ENCODE peak calls at places on chromosomes 16 and 17, in four cellular contexts. J is A549, H is GM12878, V is HepG2. Q is an unnamed sample.
A peak's percentile ranks its signal among the peaks of the same experiment; 100 is the strongest.

GRCh38 chr17:51397361-51398127 is 137.2 kb downstream of the UTP18 start:
- DNase-seq in J (peak; percentile 94), H (no peak), V (no peak), Q (no peak)

GRCh38 chr16:49484454-49484853 is 110.8 kb downstream of the C16orf78 start:
- DNase-seq in H (no peak), J (peak; percentile 46), V (no peak), Q (peak; percentile 53)

GRCh38 chr17:47792979-47793378 is 28.6 kb downstream of the OSBPL7 start:
- DNase-seq in J (no peak), H (no peak), V (no peak), Q (no peak)

GRCh38 chr16:84348386-84348785 is 20.0 kb upstream of the ATP2C2 start:
- DNase-seq in V (no peak), J (no peak), H (no peak), Q (no peak)

GRCh38 chr16:67284699-67285646 is 5.6 kb downstream of the PLEKHG4 start:
- DNase-seq in J (peak; percentile 61), V (peak; percentile 54), H (no peak), Q (peak; percentile 25)

GRCh38 chr16:4306439-4307214 is 9.2 kb upstream of the GLIS2 start:
- DNase-seq in H (no peak), V (no peak), J (no peak), Q (no peak)

GRCh38 chr16:87790278-87791023 is 24.7 kb upstream of the KLHDC4 start:
- DNase-seq in V (no peak), H (no peak), J (peak; percentile 83), Q (no peak)

GRCh38 chr17:66339563-66339962 is 37.1 kb downstream of the PRKCA start:
- DNase-seq in J (no peak), V (no peak), H (no peak), Q (no peak)

GRCh38 chr16:19432429-19432828 is 14.7 kb downstream of the TMC5 start:
- DNase-seq in J (peak; percentile 49), V (peak; percentile 71), H (no peak), Q (no peak)

GRCh38 chr17:79838541-79839274 is 532 bp downstream of the CBX4 start:
- DNase-seq in V (no peak), H (no peak), J (peak; percentile 39), Q (peak; percentile 71)

GRCh38 chr17:81811705-81812570 is 8.0 kb downstream of the GCGR start:
- DNase-seq in J (no peak), V (no peak), H (no peak), Q (no peak)

GRCh38 chr17:31310260-31310659 is 3.6 kb downstream of the EVI2B start:
- DNase-seq in V (no peak), H (no peak), J (no peak), Q (no peak)

GRCh38 chr17:58960068-58960467 is 146.6 kb downstream of the TRIM37 start:
- DNase-seq in J (peak; percentile 16), V (peak; percentile 59), H (no peak), Q (peak; percentile 8)

GRCh38 chr17:33667052-33667509 is 374.0 kb upstream of the ASIC2 start:
- DNase-seq in V (no peak), J (no peak), H (peak; percentile 48), Q (peak; percentile 32)

GRCh38 chr16:2532494-2533141 is 1.4 kb upstream of the CEMP1 start:
- DNase-seq in V (peak; percentile 66), J (no peak), H (peak; percentile 39), Q (peak; percentile 56)

GRCh38 chr17:42895185-42895555 is 5.4 kb upstream of the G6PC1 start:
- DNase-seq in V (no peak), H (no peak), J (peak; percentile 86), Q (no peak)

GRCh38 chr17:81808778-81809555 is 5.0 kb downstream of the GCGR start:
- DNase-seq in J (no peak), V (no peak), H (no peak), Q (no peak)

GRCh38 chr17:48427598-48427997 is 2.4 kb downstream of the SKAP1 start:
- DNase-seq in V (no peak), H (no peak), J (no peak), Q (peak; percentile 52)

GRCh38 chr17:39740357-39741111 is 2.8 kb downstream of the GRB7 start:
- DNase-seq in H (no peak), V (peak; percentile 90), J (peak; percentile 60), Q (peak; percentile 71)

GRCh38 chr16:88732961-88733294 is 26.6 kb downstream of the CTU2 start:
- DNase-seq in V (no peak), H (no peak), J (no peak), Q (no peak)

GRCh38 chr17:58331815-58332719 is 3.5 kb upstream of the TSPOAP1 start:
- DNase-seq in J (no peak), H (peak; percentile 92), V (no peak), Q (peak; percentile 82)

GRCh38 chr17:48023408-48024148 is 14.0 kb downstream of the COPZ2 start:
- DNase-seq in H (no peak), V (peak; percentile 50), J (peak; percentile 91), Q (no peak)

GRCh38 chr17:74386397-74386796 is 19.1 kb downstream of the GPR142 start:
- DNase-seq in V (no peak), J (no peak), H (no peak), Q (no peak)

GRCh38 chr17:45342306-45342705 is 25.5 kb upstream of the MAP3K14 start:
- DNase-seq in V (no peak), J (no peak), H (no peak), Q (no peak)

GRCh38 chr16:14057878-14058382 is 13.2 kb upstream of the MRTFB start:
- DNase-seq in J (no peak), H (no peak), V (no peak), Q (no peak)

GRCh38 chr17:69357701-69358100 is 30.8 kb upstream of the ABCA5 start:
- DNase-seq in V (peak; percentile 32), J (no peak), H (no peak), Q (no peak)

GRCh38 chr16:3618782-3619166 is 7.4 kb upstream of the SLX4 start:
- DNase-seq in V (no peak), H (no peak), J (no peak), Q (no peak)

GRCh38 chr16:17566075-17566474 is 95.3 kb upstream of the XYLT1 start:
- DNase-seq in J (no peak), V (no peak), H (no peak), Q (no peak)

GRCh38 chr17:66507982-66508760 is 205.8 kb downstream of the PRKCA start:
- DNase-seq in V (no peak), J (peak; percentile 43), H (no peak), Q (peak; percentile 63)

GRCh38 chr16:66853261-66854139 is 9.3 kb downstream of the CA7 start:
- DNase-seq in V (no peak), J (no peak), H (no peak), Q (peak; percentile 14)

GRCh38 chr16:87966685-87967185 is 15.5 kb downstream of the BANP start:
- DNase-seq in V (no peak), H (no peak), J (no peak), Q (no peak)

GRCh38 chr17:31388770-31389672 is 2.5 kb upstream of the RAB11FIP4 start:
- DNase-seq in J (peak; percentile 82), H (no peak), V (no peak), Q (peak; percentile 70)

GRCh38 chr17:29617481-29618271 is 5.0 kb downstream of the CORO6 start:
- DNase-seq in H (peak; percentile 36), V (peak; percentile 52), J (peak; percentile 85), Q (peak; percentile 91)

GRCh38 chr17:28985950-28986713 is 19.7 kb downstream of the SEZ6 start:
- DNase-seq in J (no peak), V (no peak), H (no peak), Q (peak; percentile 50)

GRCh38 chr16:14061732-14062259 is 9.3 kb upstream of the MRTFB start:
- DNase-seq in V (peak; percentile 38), H (no peak), J (no peak), Q (no peak)

GRCh38 chr16:4415538-4416199 is 727 bp downstream of the CORO7 start:
- DNase-seq in V (peak; percentile 16), J (peak; percentile 54), H (no peak), Q (peak; percentile 65)

GRCh38 chr17:40967581-40967980 is 833 bp upstream of the KRT39 start:
- DNase-seq in V (no peak), J (no peak), H (no peak), Q (no peak)

GRCh38 chr16:24151482-24151939 is 104.6 kb upstream of the CACNG3 start:
- DNase-seq in J (no peak), V (no peak), H (no peak), Q (no peak)
- TF ChIP-seq CHD4 in J (no peak), V (no peak), H (no peak), Q (no peak)

DNA sequence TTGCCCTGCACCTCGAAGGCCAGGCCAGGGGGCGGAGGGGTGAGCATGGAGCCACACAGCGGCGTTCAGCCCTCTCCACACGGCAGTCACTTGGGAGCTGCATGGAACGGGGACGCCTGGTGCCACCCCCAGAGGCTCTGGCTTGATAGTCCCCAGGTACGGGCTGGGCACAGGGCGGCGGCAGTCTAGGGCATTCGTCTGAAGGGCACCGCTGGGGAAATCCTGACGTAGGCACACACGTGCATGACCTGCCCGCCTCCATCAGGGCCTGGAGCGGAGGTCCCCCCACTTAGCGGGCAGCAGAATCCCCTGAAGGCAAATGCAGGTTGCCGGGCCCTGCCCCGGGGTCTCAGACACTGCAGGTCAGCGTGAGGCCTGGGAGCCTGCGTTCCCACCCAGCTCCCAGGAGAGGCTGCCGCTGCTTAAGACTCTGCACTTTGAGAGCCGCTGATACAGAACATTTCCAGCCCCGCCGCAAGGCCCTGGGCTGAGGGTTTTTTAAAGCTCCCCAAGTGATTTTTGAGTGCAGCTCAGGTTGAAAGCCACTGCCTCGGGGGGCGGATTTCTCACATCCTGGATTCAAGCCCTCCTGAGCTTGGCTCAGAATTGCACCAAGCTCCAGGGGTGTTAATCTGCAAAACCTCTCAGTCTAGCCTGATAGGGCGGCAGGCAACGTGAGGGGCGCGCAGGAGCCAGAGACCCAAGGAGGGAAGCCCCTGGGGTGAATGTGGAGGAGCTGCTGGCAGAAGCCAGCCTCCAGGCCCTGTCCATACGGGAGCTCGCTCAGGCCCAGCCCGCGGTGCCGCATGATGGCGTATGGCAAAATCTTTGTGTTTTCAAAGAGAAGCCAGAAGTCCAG is 182.4 kb upstream of the GSE1 start:
- DNase-seq in J (no peak), H (no peak), V (no peak), Q (no peak)
- TF ChIP-seq CHD4 in J (no peak), H (no peak), V (no peak), Q (no peak)

GRCh38 chr17:76271669-76272540 is 6.8 kb downstream of the UBALD2 start:
- DNase-seq in V (no peak), J (no peak), H (peak; percentile 91), Q (no peak)
- TF ChIP-seq CHD4 in V (no peak), J (no peak), H (no peak), Q (no peak)

GRCh38 chr17:50060951-50061712 is 5.2 kb downstream of the ITGA3 start:
- DNase-seq in J (no peak), H (no peak), V (no peak), Q (no peak)
- TF ChIP-seq CHD4 in J (no peak), H (no peak), V (no peak), Q (no peak)